ENCODE peak calls at places on chromosomes 3 and 15, in five cellular contexts. S, P, T, R and K are unnamed samples.

GRCh38 chr15:35182841-35183479 is 97.9 kb upstream of the NANOGP8 start:
- DNase-seq in S (no peak), P (no peak), T (no peak), R (no peak), K (peak)

GRCh38 chr3:9402410-9403228 is 5.2 kb downstream of the SETD5 start:
- DNase-seq in S (no peak), P (no peak), T (peak), R (peak), K (peak)

GRCh38 chr15:66595937-66596545 is 30.2 kb upstream of the LCTL start:
- DNase-seq in S (no peak), P (no peak), T (peak), R (no peak), K (peak)

GRCh38 chr15:78932216-78932808 is 12.5 kb downstream of the CTSH start:
- DNase-seq in S (no peak), P (no peak), T (no peak), R (no peak), K (no peak)

GRCh38 chr3:63768415-63768814 is 50.7 kb upstream of the C3orf49 start:
- DNase-seq in S (no peak), P (no peak), T (no peak), R (no peak), K (no peak)

GRCh38 chr3:39143051-39143885 is 10.1 kb downstream of the CSRNP1 start:
- DNase-seq in S (no peak), P (no peak), T (no peak), R (no peak), K (no peak)

GRCh38 chr3:132723551-132723950 is 1.3 kb upstream of the NPHP3 start:
- DNase-seq in S (no peak), P (no peak), T (no peak), R (no peak), K (no peak)

GRCh38 chr15:60392601-60392985 is 5.2 kb downstream of the ANXA2 start:
- DNase-seq in S (no peak), P (no peak), T (peak), R (no peak), K (peak)

GRCh38 chr3:45660567-45660901 is 28.7 kb upstream of the SACM1L start:
- DNase-seq in S (no peak), P (no peak), T (no peak), R (no peak), K (no peak)

GRCh38 chr3:184685646-184686045 is 26.2 kb downstream of the MAGEF1 start:
- DNase-seq in S (no peak), P (no peak), T (no peak), R (no peak), K (peak)

GRCh38 chr3:99410789-99411311 is 227.5 kb upstream of the COL8A1 start:
- DNase-seq in S (peak), P (no peak), T (peak), R (no peak), K (peak)

GRCh38 chr3:180408654-180409053 is 193.3 kb upstream of the TTC14 start:
- DNase-seq in S (no peak), P (no peak), T (no peak), R (no peak), K (peak)

GRCh38 chr3:180409883-180410282 is 192.1 kb upstream of the TTC14 start:
- DNase-seq in S (no peak), P (no peak), T (no peak), R (no peak), K (no peak)

GRCh38 chr3:180414157-180414556 is 187.8 kb upstream of the TTC14 start:
- DNase-seq in S (no peak), P (no peak), T (no peak), R (no peak), K (no peak)

DNA sequence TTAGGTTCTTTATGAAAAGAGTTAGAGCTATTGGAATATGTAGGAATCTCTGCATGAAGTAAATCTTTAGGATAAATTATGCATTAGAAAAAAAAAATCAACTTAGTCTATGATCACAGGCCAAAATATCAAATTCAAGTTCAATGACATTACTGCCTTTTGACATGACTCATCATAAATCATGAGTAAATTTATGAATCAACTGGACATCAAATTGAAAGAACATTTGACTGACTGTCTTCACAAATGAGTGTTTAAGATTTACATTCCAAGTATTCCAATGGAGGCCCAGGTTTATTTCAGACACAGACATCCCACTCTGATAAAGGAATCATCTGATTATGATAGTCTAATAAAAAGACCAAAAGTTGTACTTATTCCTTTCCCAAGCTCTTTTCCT is 192.8 kb upstream of the TTC14 start:
- DNase-seq in S (no peak), P (no peak), T (no peak), R (no peak), K (no peak)
- TF ChIP-seq CTCF in S (no peak), P (no peak), T (no peak), R (no peak), K (no peak)

GRCh38 chr15:70535955-70536338 is 227.4 kb downstream of the UACA start:
- DNase-seq in S (no peak), P (no peak), T (no peak), R (no peak), K (no peak)

GRCh38 chr15:70535071-70535954 is 228.0 kb downstream of the UACA start:
- DNase-seq in S (no peak), P (peak), T (no peak), R (no peak), K (no peak)

GRCh38 chr15:70532536-70533186 is 230.7 kb downstream of the UACA start:
- DNase-seq in S (no peak), P (no peak), T (no peak), R (no peak), K (no peak)

GRCh38 chr15:70530906-70531305 is 232.5 kb downstream of the UACA start:
- DNase-seq in S (no peak), P (no peak), T (no peak), R (no peak), K (no peak)

GRCh38 chr15:70533931-70534742 is 229.2 kb downstream of the UACA start:
- DNase-seq in S (peak), P (no peak), T (no peak), R (no peak), K (no peak)
- H3K4me3 ChIP-seq in S (no peak), P (peak), T (no peak), R (no peak), K (no peak)

DNA sequence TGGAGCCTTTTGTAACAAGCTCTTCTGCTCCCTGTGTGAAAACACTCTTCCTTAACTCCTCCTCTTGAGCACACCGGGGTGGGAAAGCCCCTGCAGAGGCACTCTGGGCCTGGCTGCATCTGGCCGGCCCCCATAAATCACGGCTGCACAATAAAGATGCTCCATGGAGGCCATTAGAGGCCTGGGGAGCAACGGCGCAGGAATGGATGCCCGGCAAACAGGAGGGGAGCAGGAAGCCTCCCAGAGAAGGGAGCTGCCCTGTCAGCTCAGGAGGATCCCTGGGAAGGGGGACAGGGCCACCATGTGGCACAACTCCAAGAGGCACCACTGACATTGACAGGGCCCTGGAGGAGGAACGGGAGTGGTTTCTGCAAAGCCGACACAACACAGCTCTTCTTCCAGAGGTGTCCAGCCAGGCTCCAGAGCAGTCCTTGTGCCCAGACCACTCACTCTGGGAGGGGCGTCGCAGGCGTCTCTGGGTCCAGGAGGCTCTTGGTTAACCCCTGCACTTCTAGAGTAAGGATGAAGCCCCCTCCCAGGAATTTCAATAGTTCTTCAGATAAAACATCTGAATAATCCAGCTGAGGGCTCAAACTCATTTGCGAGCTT is 509.2 kb upstream of the PPP2R3A start:
- DNase-seq in S (no peak), P (no peak), T (no peak), R (peak), K (no peak)
- TF ChIP-seq CTCF in S (no peak), P (no peak), T (no peak), R (peak), K (no peak)

DNA sequence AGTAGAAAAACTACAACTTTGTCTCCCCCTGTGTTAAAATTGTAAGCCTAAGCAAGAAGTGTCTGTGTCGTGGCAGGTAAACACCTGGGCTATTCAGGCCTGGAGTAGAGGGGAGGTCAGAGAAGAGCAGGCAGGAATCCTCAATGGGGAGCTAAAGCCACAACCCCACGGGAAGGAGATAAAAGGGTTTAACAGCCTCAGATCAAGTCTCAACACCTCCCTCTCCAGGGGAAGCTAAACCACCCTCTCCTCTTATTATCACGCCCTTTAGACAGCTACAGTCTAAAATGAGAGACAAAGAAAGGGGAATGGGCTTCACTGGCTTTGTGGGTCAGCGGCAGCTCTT is 11.6 kb downstream of the ETV5 start:
- DNase-seq in S (no peak), P (no peak), T (no peak), R (no peak), K (no peak)
- H3K4me3 ChIP-seq in S (no peak), P (no peak), T (peak), R (peak), K (peak)

GRCh38 chr15:74133071-74133702 is 2.8 kb downstream of the ISLR2 start:
- DNase-seq in S (no peak), P (no peak), T (no peak), R (no peak), K (no peak)

GRCh38 chr15:74134387-74135027 is 4.1 kb downstream of the ISLR2 start:
- DNase-seq in S (no peak), P (no peak), T (no peak), R (no peak), K (no peak)

GRCh38 chr15:74132681-74133070 is 2.3 kb downstream of the ISLR2 start:
- DNase-seq in S (no peak), P (no peak), T (no peak), R (no peak), K (no peak)

GRCh38 chr15:74135041-74135565 is 4.7 kb downstream of the ISLR2 start:
- DNase-seq in S (no peak), P (no peak), T (no peak), R (no peak), K (no peak)

GRCh38 chr15:74133703-74134386 is 3.5 kb downstream of the ISLR2 start:
- DNase-seq in S (no peak), P (no peak), T (no peak), R (no peak), K (no peak)
- TF ChIP-seq CTCF in S (no peak), P (no peak), T (no peak), R (no peak), K (no peak)

GRCh38 chr15:55916666-55917409 is 76.6 kb downstream of the NEDD4 start:
- DNase-seq in S (peak), P (no peak), T (peak), R (no peak), K (peak)
- H3K4me3 ChIP-seq in S (peak), P (no peak), T (no peak), R (no peak), K (peak)

GRCh38 chr3:111212511-111212910 is 140.9 kb downstream of the NECTIN3 start:
- DNase-seq in S (no peak), P (no peak), T (no peak), R (no peak), K (no peak)

GRCh38 chr3:111215481-111215880 is 143.9 kb downstream of the NECTIN3 start:
- DNase-seq in S (no peak), P (no peak), T (no peak), R (no peak), K (no peak)

GRCh38 chr3:111210003-111210699 is 138.5 kb downstream of the NECTIN3 start:
- DNase-seq in S (no peak), P (no peak), T (peak), R (no peak), K (peak)

GRCh38 chr3:111210866-111211564 is 139.4 kb downstream of the NECTIN3 start:
- DNase-seq in S (no peak), P (no peak), T (no peak), R (no peak), K (peak)
- TF ChIP-seq CTCF in S (no peak), P (no peak), T (no peak), R (no peak), K (no peak)

DNA sequence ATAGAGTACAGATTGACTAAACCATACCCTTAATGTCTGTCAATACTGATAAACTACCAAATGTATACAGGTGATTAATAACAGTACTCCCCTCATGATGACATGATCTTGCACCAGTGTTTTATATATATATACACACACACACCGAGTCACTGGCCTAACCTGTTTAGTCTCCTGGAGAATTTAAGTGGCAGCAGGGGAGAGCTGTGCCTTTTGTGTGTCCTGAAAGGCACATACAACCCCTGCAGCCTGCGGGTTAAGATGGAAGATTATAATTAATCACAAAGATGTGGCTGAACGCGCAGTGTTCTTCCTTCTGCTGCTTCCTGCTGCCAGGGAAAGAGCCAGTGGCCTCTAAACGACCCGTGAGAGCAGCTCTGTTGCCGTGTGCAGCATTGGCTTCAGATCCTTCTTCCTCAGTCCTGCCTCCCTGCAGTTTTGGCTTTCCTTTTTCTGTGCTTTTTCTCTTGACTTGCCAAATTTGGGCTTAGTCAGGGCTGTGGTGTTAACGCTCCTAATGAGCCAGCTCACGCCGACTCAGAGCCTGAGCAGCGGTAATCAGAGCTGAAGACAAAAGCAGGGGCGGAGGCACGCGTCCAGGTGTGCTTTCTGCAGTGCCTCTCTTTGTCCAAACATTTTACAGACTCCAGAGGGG is 42.5 kb upstream of the UBE3A start:
- DNase-seq in S (no peak), P (no peak), T (no peak), R (no peak), K (no peak)
- H3K4me3 ChIP-seq in S (no peak), P (no peak), T (no peak), R (no peak), K (no peak)

DNA sequence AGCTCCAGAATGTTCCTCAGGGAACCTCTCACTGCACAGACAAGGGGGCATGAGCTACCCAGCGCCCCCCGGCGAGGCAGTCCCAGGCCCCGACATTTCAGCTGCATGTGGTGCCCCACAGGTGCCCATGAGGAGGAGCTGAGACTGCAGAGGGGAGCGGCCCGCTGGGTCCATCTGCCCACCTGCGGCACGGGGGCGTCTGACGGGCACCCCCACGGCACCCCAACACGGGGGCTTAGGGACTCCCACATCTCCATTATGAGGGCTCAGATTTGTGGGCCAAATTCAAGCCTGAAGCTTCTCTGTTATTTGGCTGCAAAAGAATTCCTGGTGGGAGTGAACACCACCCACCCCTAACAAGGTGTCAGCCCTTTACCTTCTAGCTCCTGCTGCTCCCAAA is 258.4 kb downstream of the UACA start:
- DNase-seq in S (no peak), P (no peak), T (no peak), R (no peak), K (no peak)
- TF ChIP-seq CTCF in S (no peak), P (no peak), T (no peak), R (peak), K (no peak)

GRCh38 chr15:52379395-52380111 is 83.9 kb upstream of the MYO5C start:
- DNase-seq in S (no peak), P (no peak), T (no peak), R (no peak), K (no peak)
- H3K4me3 ChIP-seq in S (no peak), P (no peak), T (no peak), R (no peak), K (no peak)